ENCODE peak calls at places on chromosomes 6 and 20, in seven cellular contexts. Y, Q, L, T, A, U and E are unnamed samples.

GRCh38 chr20:1979116-1979778 is 14.6 kb downstream of the PDYN start:
- DNase-seq in Y (no peak), Q (no peak), L (no peak), T (no peak), A (no peak), U (no peak), E (no peak)

GRCh38 chr6:104325341-104326172 is 534.2 kb downstream of the HACE1 start:
- DNase-seq in Y (no peak), Q (peak), L (no peak), T (peak), A (peak), U (no peak), E (no peak)

GRCh38 chr6:28884423-28885148 is 39.2 kb downstream of the TRIM27 start:
- DNase-seq in Y (peak), Q (no peak), L (no peak), T (peak), A (no peak), U (no peak), E (no peak)

GRCh38 chr20:34024733-34025351 is 31.1 kb downstream of the RALY start:
- DNase-seq in Y (peak), Q (no peak), L (no peak), T (no peak), A (no peak), U (no peak), E (no peak)

GRCh38 chr6:157068691-157069228 is 254.6 kb downstream of the TMEM242 start:
- DNase-seq in Y (no peak), Q (no peak), L (no peak), T (no peak), A (no peak), U (peak), E (no peak)

GRCh38 chr6:39910164-39910563 is 24.1 kb downstream of the MOCS1 start:
- DNase-seq in Y (no peak), Q (no peak), L (no peak), T (no peak), A (no peak), U (no peak), E (no peak)

GRCh38 chr6:41191569-41191968 is 9.4 kb downstream of the TREML2 start:
- DNase-seq in Y (no peak), Q (peak), L (peak), T (peak), A (peak), U (no peak), E (no peak)

GRCh38 chr20:40960521-40960956 is 68.1 kb upstream of the TOP1 start:
- DNase-seq in Y (no peak), Q (no peak), L (peak), T (no peak), A (no peak), U (no peak), E (no peak)

GRCh38 chr6:167742719-167743303 is 83.9 kb upstream of the AFDN start:
- DNase-seq in Y (peak), Q (peak), L (no peak), T (no peak), A (no peak), U (no peak), E (no peak)

GRCh38 chr6:144659202-144659731 is 374.1 kb downstream of the UTRN start:
- DNase-seq in Y (peak), Q (no peak), L (no peak), T (peak), A (peak), U (no peak), E (no peak)

GRCh38 chr6:6179858-6180257 is 140.6 kb downstream of the F13A1 start:
- DNase-seq in Y (no peak), Q (no peak), L (no peak), T (no peak), A (peak), U (no peak), E (no peak)

GRCh38 chr6:55980627-55981211 is 105.3 kb upstream of the BMP5 start:
- DNase-seq in Y (peak), Q (peak), L (peak), T (peak), A (no peak), U (no peak), E (peak)

GRCh38 chr6:32609731-32610640 is 20.3 kb upstream of the HLA-DRB1 start:
- DNase-seq in Y (peak), Q (peak), L (peak), T (peak), A (peak), U (peak), E (peak)

GRCh38 chr6:167429353-167429752 is 104.5 kb downstream of the TTLL2 start:
- DNase-seq in Y (no peak), Q (no peak), L (no peak), T (no peak), A (no peak), U (no peak), E (no peak)

GRCh38 chr6:161557333-161558107 is 283.7 kb upstream of the AGPAT4 start:
- DNase-seq in Y (no peak), Q (no peak), L (no peak), T (no peak), A (peak), U (no peak), E (no peak)

GRCh38 chr6:35267897-35268296 is 8.4 kb downstream of the ZNF76 start:
- DNase-seq in Y (no peak), Q (no peak), L (no peak), T (no peak), A (no peak), U (no peak), E (no peak)

GRCh38 chr6:165733487-165733791 is 70.4 kb upstream of the PDE10A start:
- DNase-seq in Y (no peak), Q (no peak), L (no peak), T (no peak), A (no peak), U (no peak), E (no peak)

GRCh38 chr6:163725008-163725941 is 310.8 kb downstream of the QKI start:
- DNase-seq in Y (no peak), Q (no peak), L (no peak), T (peak), A (no peak), U (no peak), E (no peak)

GRCh38 chr6:159106627-159107241 is 61.9 kb upstream of the TAGAP start:
- DNase-seq in Y (peak), Q (peak), L (peak), T (no peak), A (peak), U (peak), E (peak)

GRCh38 chr6:12890171-12890790 is 173.7 kb downstream of the PHACTR1 start:
- DNase-seq in Y (peak), Q (peak), L (peak), T (no peak), A (peak), U (no peak), E (no peak)

GRCh38 chr6:126280287-126280686 is 59.6 kb upstream of the CENPW start:
- DNase-seq in Y (no peak), Q (no peak), L (no peak), T (no peak), A (peak), U (no peak), E (no peak)

GRCh38 chr20:49112596-49113274 is 66.6 kb downstream of the CSE1L start:
- DNase-seq in Y (no peak), Q (no peak), L (no peak), T (no peak), A (no peak), U (no peak), E (no peak)

GRCh38 chr6:40474937-40475336 is 112.2 kb downstream of the LRFN2 start:
- DNase-seq in Y (no peak), Q (no peak), L (no peak), T (no peak), A (no peak), U (no peak), E (no peak)

GRCh38 chr20:12207875-12208274 is 290.2 kb downstream of the BTBD3 start:
- DNase-seq in Y (peak), Q (peak), L (peak), T (peak), A (peak), U (no peak), E (no peak)

GRCh38 chr6:82245376-82245775 is 2.2 kb downstream of the IBTK start:
- DNase-seq in Y (no peak), Q (no peak), L (no peak), T (no peak), A (peak), U (no peak), E (no peak)

GRCh38 chr20:22101606-22102005 is 396.1 kb downstream of the PAX1 start:
- DNase-seq in Y (no peak), Q (no peak), L (no peak), T (no peak), A (no peak), U (no peak), E (no peak)

GRCh38 chr20:49281059-49281912 is 3.4 kb upstream of the ZNFX1 start:
- DNase-seq in Y (peak), Q (no peak), L (no peak), T (no peak), A (peak), U (no peak), E (no peak)

GRCh38 chr6:144920391-144920983 is 635.4 kb downstream of the UTRN start:
- DNase-seq in Y (no peak), Q (no peak), L (no peak), T (no peak), A (no peak), U (no peak), E (no peak)

GRCh38 chr6:145699462-145699861 is 35.9 kb downstream of the EPM2A start:
- DNase-seq in Y (no peak), Q (no peak), L (no peak), T (no peak), A (no peak), U (no peak), E (no peak)

GRCh38 chr6:31356946-31357466 is at the start of gene HLA-B:
- DNase-seq in Y (peak), Q (peak), L (peak), T (peak), A (peak), U (peak), E (peak)

GRCh38 chr20:12936020-12936419 is 72.8 kb upstream of the SPTLC3 start:
- DNase-seq in Y (no peak), Q (no peak), L (no peak), T (no peak), A (no peak), U (no peak), E (no peak)

DNA sequence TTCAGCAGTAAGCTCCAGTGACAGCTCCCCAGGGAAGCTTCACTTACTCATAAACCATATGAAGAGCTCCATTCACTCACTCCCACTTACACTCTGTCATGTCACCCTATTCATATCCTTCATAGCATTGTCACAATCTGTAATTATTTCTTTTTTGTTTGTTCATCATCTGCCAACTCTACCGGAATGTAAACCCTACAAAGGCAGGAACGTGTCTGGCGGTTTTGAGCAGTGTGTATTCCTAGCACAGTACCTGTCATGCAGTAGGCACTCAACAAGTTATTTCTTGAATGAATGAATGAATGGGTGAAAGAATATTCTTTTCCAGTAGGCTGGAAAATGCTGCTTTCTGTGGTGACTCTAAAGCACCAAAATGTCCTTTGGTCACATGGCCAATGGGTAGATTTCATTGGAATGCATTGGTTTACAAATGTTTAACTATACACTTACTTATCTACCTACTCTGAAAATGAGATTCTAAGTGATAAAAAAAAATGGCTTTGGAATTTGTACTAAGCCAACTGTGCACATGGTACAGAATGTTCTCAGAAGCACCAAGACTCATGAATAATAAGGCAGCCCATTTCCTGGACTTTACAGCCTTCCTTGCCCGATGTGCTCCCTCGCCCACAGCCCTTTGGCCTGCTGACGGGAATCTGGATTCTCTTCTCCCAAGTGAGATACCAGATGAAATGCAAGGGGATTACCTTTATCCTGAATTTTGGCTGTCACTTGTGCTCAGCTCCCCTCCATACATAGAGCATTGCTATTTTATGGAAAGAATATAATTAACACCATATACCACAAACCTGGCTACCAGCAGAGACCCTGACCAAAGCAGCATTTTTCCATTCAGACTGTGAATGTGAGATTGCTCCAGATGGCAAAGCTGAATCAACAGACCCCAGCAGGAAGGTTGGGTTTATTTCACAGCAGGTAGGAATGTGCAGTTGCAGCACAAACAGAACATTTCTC is 273.3 kb downstream of the ALDH8A1 start:
- DNase-seq in Y (no peak), Q (no peak), L (no peak), T (no peak), A (no peak), U (no peak), E (no peak)
- TF ChIP-seq SIN3A in Y (no peak), Q (no peak), L (no peak), T (no peak), A (no peak), U (no peak), E (no peak)

DNA sequence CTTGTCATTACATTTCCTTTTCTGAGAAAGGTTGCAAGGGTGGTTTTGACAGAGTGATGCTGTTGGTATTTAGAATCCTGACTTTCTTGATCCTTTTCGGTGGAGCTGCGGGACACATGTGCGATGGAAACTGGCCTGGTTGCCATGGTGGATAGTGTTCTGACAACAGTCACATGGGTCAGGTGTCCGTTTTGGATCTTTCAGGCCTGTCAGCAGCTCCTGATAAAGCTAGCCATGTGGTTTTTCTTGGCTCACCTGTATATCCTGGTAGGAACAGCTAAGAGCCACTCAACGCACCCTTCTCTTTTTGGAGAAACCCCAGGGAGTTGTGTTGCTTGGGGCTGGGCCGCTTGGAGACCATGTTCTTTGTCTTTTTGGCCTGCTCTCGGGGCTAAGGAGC is 177.4 kb downstream of the MTFR2 start:
- DNase-seq in Y (no peak), Q (no peak), L (no peak), T (no peak), A (no peak), U (no peak), E (no peak)
- H3K4me3 ChIP-seq in Y (no peak), Q (no peak), L (no peak), T (no peak), A (no peak), U (no peak), E (no peak)

DNA sequence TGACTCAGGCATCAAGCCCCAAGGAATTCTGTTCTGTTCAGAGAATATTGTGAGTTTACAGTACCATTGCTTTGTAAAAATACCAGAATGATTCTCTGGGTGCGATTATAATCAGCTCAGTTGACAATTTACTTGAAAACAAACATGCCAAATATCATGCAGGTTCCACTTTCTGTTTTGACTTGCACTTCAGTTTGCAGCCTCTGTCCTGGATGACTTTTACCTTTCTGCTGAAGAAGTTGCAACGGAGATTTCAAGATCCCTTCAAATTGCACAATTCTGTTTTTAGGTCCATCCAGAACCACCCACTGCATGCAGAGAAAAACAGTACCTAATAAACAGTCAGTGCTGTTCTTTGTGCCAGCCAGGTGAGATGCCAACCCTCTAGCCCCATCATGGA is 3.4 kb downstream of the CD40 start:
- DNase-seq in Y (no peak), Q (no peak), L (no peak), T (no peak), A (no peak), U (no peak), E (no peak)
- H3K27ac ChIP-seq in Y (no peak), Q (no peak), L (no peak), T (no peak), A (no peak), U (peak), E (no peak)

GRCh38 chr6:20873425-20874190 is 339.4 kb downstream of the CDKAL1 start:
- DNase-seq in Y (no peak), Q (no peak), L (no peak), T (no peak), A (no peak), U (no peak), E (no peak)
- TF ChIP-seq SIN3A in Y (no peak), Q (no peak), L (no peak), T (no peak), A (no peak), U (no peak), E (no peak)

DNA sequence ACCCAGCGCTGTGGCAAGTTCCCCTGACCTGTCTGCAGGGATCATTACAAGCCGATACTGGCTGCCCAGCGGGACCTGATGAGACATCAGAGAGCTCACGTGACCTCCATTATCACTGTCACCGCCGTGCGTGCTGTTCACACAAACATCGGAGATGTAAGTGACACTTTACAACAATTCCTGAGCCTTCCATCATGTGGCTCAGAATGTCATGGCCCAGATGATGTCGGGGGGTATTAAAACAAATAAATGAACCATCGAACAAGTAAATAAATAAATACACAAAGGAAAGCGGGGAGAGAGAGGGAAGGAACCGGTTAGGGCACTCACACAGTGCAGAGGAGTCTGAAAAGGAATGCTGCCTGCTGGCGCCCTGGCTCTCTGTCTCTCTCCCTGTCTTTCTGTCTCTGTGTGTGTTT is 195.1 kb downstream of the BMP7 start:
- DNase-seq in Y (no peak), Q (no peak), L (peak), T (no peak), A (no peak), U (no peak), E (no peak)
- H3K4me3 ChIP-seq in Y (no peak), Q (no peak), L (peak), T (no peak), A (no peak), U (no peak), E (no peak)